ENCODE peak calls at places on chromosomes 7 and 10, in five cellular contexts. C is left lung, T is lower leg skin, R is RWPE1, H is NCI-H1092 treated with DMSO at 0.1 percent for 48 hours. Y is an unnamed sample.

GRCh38 chr7:76131872-76132271 is 69.8 kb upstream of the SRRM3 start:
- DNase-seq in T (no peak), R (no peak), C (no peak), H (no peak), Y (no peak)

GRCh38 chr10:102538811-102539210 is 35.0 kb downstream of the SUFU start:
- DNase-seq in H (no peak), R (no peak), C (no peak), T (no peak), Y (no peak)

GRCh38 chr7:114658188-114658587 is 243.6 kb downstream of the FOXP2 start:
- DNase-seq in H (no peak), T (no peak), R (no peak), C (no peak), Y (no peak)

GRCh38 chr10:130808243-130808642 is 503.3 kb downstream of the TCERG1L start:
- DNase-seq in T (no peak), R (no peak), H (no peak), C (no peak), Y (no peak)

GRCh38 chr10:49194212-49194920 is 6.2 kb upstream of the TMEM273 start:
- DNase-seq in R (no peak), C (no peak), T (peak), H (no peak), Y (no peak)

GRCh38 chr7:146982482-146982881 is 865.9 kb downstream of the CNTNAP2 start:
- DNase-seq in T (no peak), R (no peak), H (no peak), C (no peak), Y (peak)

GRCh38 chr10:660980-661890 is 28.2 kb downstream of the DIP2C start:
- DNase-seq in R (no peak), H (no peak), T (no peak), C (no peak), Y (no peak)

GRCh38 chr10:45408421-45409319 is 34.7 kb downstream of the ALOX5 start:
- DNase-seq in C (no peak), R (no peak), H (no peak), T (no peak), Y (no peak)

GRCh38 chr10:46525824-46526681 is 30.4 kb downstream of the GPRIN2 start:
- DNase-seq in H (no peak), R (no peak), C (no peak), T (no peak), Y (no peak)

GRCh38 chr10:16105082-16105481 is 244.8 kb upstream of the MINDY3 start:
- DNase-seq in H (no peak), T (no peak), R (no peak), C (no peak), Y (no peak)

GRCh38 chr7:79452495-79453265 is 787 bp downstream of the MAGI2 start:
- DNase-seq in T (peak), R (peak), C (peak), H (no peak), Y (peak)

GRCh38 chr10:113027574-113028392 is 77.7 kb downstream of the TCF7L2 start:
- DNase-seq in T (no peak), H (no peak), R (no peak), C (no peak), Y (no peak)

GRCh38 chr10:11823122-11823988 is at the start of gene PROSER2:
- DNase-seq in C (peak), T (peak), R (peak), H (no peak), Y (peak)

GRCh38 chr10:19889279-19889678 is 73.0 kb downstream of the PLXDC2 start:
- DNase-seq in H (no peak), T (no peak), C (no peak), R (no peak), Y (no peak)

GRCh38 chr10:86169506-86170254 is 196.9 kb downstream of the GRID1 start:
- DNase-seq in R (no peak), C (no peak), H (no peak), T (no peak), Y (no peak)

GRCh38 chr7:89775459-89775858 is 378.8 kb upstream of the STEAP1 start:
- DNase-seq in R (no peak), H (no peak), T (no peak), C (no peak), Y (no peak)

GRCh38 chr10:75408911-75409885 is 7.6 kb upstream of the ZNF503 start:
- DNase-seq in C (peak), R (peak), T (no peak), H (peak), Y (no peak)

GRCh38 chr7:100220833-100221718 is 1.3 kb downstream of the PVRIG start:
- DNase-seq in T (no peak), R (no peak), C (peak), H (no peak), Y (no peak)

GRCh38 chr7:131219277-131220041 is 108.2 kb upstream of the MKLN1 start:
- DNase-seq in R (no peak), C (no peak), T (peak), H (no peak), Y (peak)

GRCh38 chr10:112230325-112230988 is 46.9 kb upstream of the GPAM start:
- DNase-seq in H (no peak), C (no peak), R (no peak), T (no peak), Y (no peak)

GRCh38 chr7:155951554-155952158 is 139.4 kb upstream of the SHH start:
- DNase-seq in T (no peak), R (peak), H (no peak), C (no peak), Y (no peak)